ENCODE peak calls at places on chromosomes 3 and 15, in nine cellular contexts. T, I, P, X, N, H, B, R and C are unnamed samples.
A peak's percentile ranks its signal among the peaks of the same experiment; 100 is the strongest.

GRCh38 chr15:80160570-80161156 is 7.9 kb downstream of the FAH start:
- DNase-seq in T (no peak), I (peak; percentile 88), P (no peak), X (peak; percentile 84), N (peak; percentile 91), H (no peak), B (no peak), R (peak; percentile 5), C (no peak)

GRCh38 chr15:75702431-75702830 is 10.2 kb downstream of the CSPG4 start:
- DNase-seq in T (no peak), I (no peak), P (no peak), X (no peak), N (no peak), H (no peak), B (no peak), R (no peak), C (no peak)

GRCh38 chr15:89496155-89497098 is at the start of gene RHCG:
- DNase-seq in T (no peak), I (no peak), P (no peak), X (no peak), N (peak; percentile 53), H (peak; percentile 62), B (no peak), R (no peak), C (peak; percentile 18)

GRCh38 chr3:58355174-58355573 is 22.5 kb downstream of the PXK start:
- DNase-seq in T (no peak), I (no peak), P (no peak), X (no peak), N (no peak), H (no peak), B (no peak), R (no peak), C (no peak)

GRCh38 chr15:78479650-78480049 is 27.7 kb upstream of the HYKK start:
- DNase-seq in T (no peak), I (no peak), P (no peak), X (no peak), N (no peak), H (no peak), B (no peak), R (no peak), C (no peak)

GRCh38 chr3:15812183-15812582 is 14.4 kb upstream of the ANKRD28 start:
- DNase-seq in T (no peak), I (peak; percentile 52), P (no peak), X (peak; percentile 48), N (peak; percentile 68), H (no peak), B (no peak), R (no peak), C (peak; percentile 66)

GRCh38 chr3:13276438-13277129 is 143.5 kb downstream of the NUP210 start:
- DNase-seq in T (no peak), I (no peak), P (no peak), X (peak; percentile 38), N (peak; percentile 55), H (peak; percentile 58), B (no peak), R (no peak), C (peak; percentile 86)

GRCh38 chr3:58117561-58118305 is 93.0 kb downstream of the DNASE1L3 start:
- DNase-seq in T (no peak), I (peak; percentile 26), P (no peak), X (peak; percentile 11), N (peak; percentile 94), H (no peak), B (no peak), R (no peak), C (peak; percentile 93)

GRCh38 chr3:146077181-146077580 is 83.8 kb downstream of the PLOD2 start:
- DNase-seq in T (no peak), I (no peak), P (no peak), X (no peak), N (no peak), H (no peak), B (no peak), R (no peak), C (no peak)

GRCh38 chr3:43215138-43215537 is 71.2 kb upstream of the SNRK start:
- DNase-seq in T (no peak), I (no peak), P (no peak), X (no peak), N (no peak), H (no peak), B (no peak), R (no peak), C (no peak)

GRCh38 chr15:73858062-73858461 is 15.3 kb upstream of the TBC1D21 start:
- DNase-seq in T (no peak), I (no peak), P (no peak), X (no peak), N (no peak), H (no peak), B (no peak), R (no peak), C (no peak)

GRCh38 chr3:156750191-156750873 is 75.8 kb upstream of the LEKR1 start:
- DNase-seq in T (no peak), I (peak; percentile 36), P (no peak), X (no peak), N (no peak), H (no peak), B (no peak), R (no peak), C (no peak)

GRCh38 chr3:162170581-162170980 is 674.0 kb downstream of the OTOL1 start:
- DNase-seq in T (no peak), I (no peak), P (no peak), X (no peak), N (no peak), H (no peak), B (no peak), R (no peak), C (no peak)

GRCh38 chr15:61342390-61342789 is 113.3 kb upstream of the RORA start:
- DNase-seq in T (no peak), I (no peak), P (no peak), X (no peak), N (no peak), H (no peak), B (no peak), R (no peak), C (no peak)

GRCh38 chr3:121481116-121481895 is 64.5 kb downstream of the POLQ start:
- DNase-seq in T (no peak), I (peak; percentile 32), P (no peak), X (peak; percentile 23), N (no peak), H (no peak), B (no peak), R (no peak), C (peak; percentile 20)

GRCh38 chr3:64518496-64518895 is 169.3 kb downstream of the ADAMTS9 start:
- DNase-seq in T (no peak), I (no peak), P (no peak), X (no peak), N (no peak), H (no peak), B (no peak), R (no peak), C (no peak)

GRCh38 chr15:23570466-23570865 is 5.0 kb downstream of the MKRN3 start:
- DNase-seq in T (no peak), I (no peak), P (no peak), X (peak; percentile 82), N (no peak), H (no peak), B (no peak), R (no peak), C (no peak)

GRCh38 chr3:142445816-142446254 is 2.0 kb downstream of the XRN1 start:
- DNase-seq in T (no peak), I (peak; percentile 4), P (no peak), X (no peak), N (peak; percentile 22), H (no peak), B (no peak), R (no peak), C (no peak)

GRCh38 chr3:182568756-182569155 is 224.5 kb upstream of the ATP11B start:
- DNase-seq in T (no peak), I (no peak), P (no peak), X (no peak), N (no peak), H (no peak), B (no peak), R (no peak), C (no peak)

GRCh38 chr15:67296684-67297083 is 42.1 kb downstream of the IQCH start:
- DNase-seq in T (no peak), I (no peak), P (no peak), X (no peak), N (no peak), H (no peak), B (no peak), R (no peak), C (no peak)